ENCODE peak calls at places on chromosomes 16 and 17, in six cellular contexts. I is activated CD4-positive, alpha-beta T cell treated with anti-CD3 and anti-CD28 coated beads, Interleukin-2, amount 50 U/mL, for 1 hour; V is neural progenitor cell; X is aorta; S is kidney tubule cell; W is AML-193. Y is an unnamed sample.

GRCh38 chr17:27985736-27986394 is 56.6 kb upstream of the NLK start:
- DNase-seq in I (no peak), V (no peak), X (no peak), S (no peak), W (no peak), Y (no peak)

GRCh38 chr17:42617956-42618431 is 8.5 kb downstream of the TUBG1 start:
- DNase-seq in I (no peak), V (no peak), X (no peak), S (no peak), W (no peak), Y (no peak)

GRCh38 chr16:61432421-61432820 is 603.8 kb downstream of the CDH8 start:
- DNase-seq in I (no peak), V (peak; percentile 16), X (no peak), S (no peak), W (no peak), Y (no peak)

GRCh38 chr17:7982666-7983065 is 19.7 kb upstream of the GUCY2D start:
- DNase-seq in I (no peak), V (peak; percentile 48), X (no peak), S (no peak), W (peak; percentile 31), Y (no peak)

GRCh38 chr17:77253611-77254051 is 112.9 kb downstream of the SEC14L1 start:
- DNase-seq in I (no peak), V (no peak), X (no peak), S (no peak), W (no peak), Y (no peak)

GRCh38 chr17:219696-220095 is 38.2 kb upstream of the DOC2B start:
- DNase-seq in I (no peak), V (no peak), X (no peak), S (no peak), W (no peak), Y (peak; percentile 23)

GRCh38 chr17:19867094-19867653 is 562 bp downstream of the ULK2 start:
- DNase-seq in I (peak; percentile 46), V (peak; percentile 88), X (peak; percentile 85), S (peak; percentile 64), W (no peak), Y (peak; percentile 58)

GRCh38 chr17:73841431-73842060 is 197.3 kb upstream of the SDK2 start:
- DNase-seq in I (peak; percentile 8), V (peak; percentile 66), X (no peak), S (peak; percentile 31), W (no peak), Y (no peak)

GRCh38 chr17:21285164-21286065 is 904 bp downstream of the MAP2K3 start:
- DNase-seq in I (no peak), V (peak; percentile 36), X (no peak), S (peak; percentile 80), W (no peak), Y (no peak)

GRCh38 chr17:72192409-72193192 is 71.8 kb downstream of the SOX9 start:
- DNase-seq in I (no peak), V (no peak), X (no peak), S (peak; percentile 67), W (no peak), Y (no peak)

GRCh38 chr17:50864747-50865059 is 1.5 kb downstream of the TOB1 start:
- DNase-seq in I (no peak), V (peak; percentile 40), X (no peak), S (no peak), W (no peak), Y (no peak)

GRCh38 chr17:28916302-28916934 is 13.5 kb upstream of the DHRS13 start:
- DNase-seq in I (peak; percentile 42), V (peak; percentile 58), X (no peak), S (peak; percentile 52), W (peak; percentile 50), Y (no peak)

GRCh38 chr16:27468941-27469531 is 67.1 kb downstream of the IL21R start:
- DNase-seq in I (no peak), V (no peak), X (peak; percentile 68), S (no peak), W (no peak), Y (no peak)

GRCh38 chr17:73208139-73208827 is 15.4 kb downstream of the COG1 start:
- DNase-seq in I (no peak), V (no peak), X (no peak), S (no peak), W (no peak), Y (peak; percentile 45)

GRCh38 chr17:27797390-27798091 is 2.8 kb downstream of the NOS2 start:
- DNase-seq in I (no peak), V (no peak), X (no peak), S (peak; percentile 57), W (no peak), Y (no peak)